ENCODE peak calls at places on chromosomes 1 and 21, in five cellular contexts. J, N, T, X and B are unnamed samples.

GRCh38 chr21:16870116-16870515 is 642.7 kb upstream of the CXADR start:
- DNase-seq in J (no peak), N (no peak), T (peak; percentile 5), X (no peak), B (peak; percentile 70)

GRCh38 chr1:47703161-47703825 is 265.4 kb downstream of the FOXD2 start:
- DNase-seq in J (no peak), N (no peak), T (no peak), X (no peak), B (no peak)

GRCh38 chr1:19644422-19644760 is 280 bp downstream of the NBL1 start:
- DNase-seq in J (no peak), N (no peak), T (no peak), X (no peak), B (peak; percentile 64)

GRCh38 chr1:92948071-92948470 is 13.2 kb downstream of the DIPK1A start:
- DNase-seq in J (no peak), N (no peak), T (no peak), X (no peak), B (no peak)

GRCh38 chr1:63103682-63104081 is 218.7 kb upstream of the FOXD3 start:
- DNase-seq in J (no peak), N (no peak), T (no peak), X (no peak), B (no peak)

GRCh38 chr1:67570473-67571143 is 114.4 kb upstream of the GADD45A start:
- DNase-seq in J (no peak), N (no peak), T (peak; percentile 97), X (no peak), B (peak; percentile 77)

GRCh38 chr21:26447932-26448331 is 125.2 kb downstream of the CYYR1 start:
- DNase-seq in J (no peak), N (no peak), T (no peak), X (no peak), B (no peak)

GRCh38 chr1:199931666-199932377 is 95.7 kb upstream of the NR5A2 start:
- DNase-seq in J (no peak), N (no peak), T (no peak), X (no peak), B (no peak)

GRCh38 chr1:30041741-30042437 is 681.5 kb downstream of the MATN1 start:
- DNase-seq in J (no peak), N (no peak), T (no peak), X (no peak), B (no peak)

GRCh38 chr1:156413310-156414246 is 44.6 kb downstream of the RHBG start:
- DNase-seq in J (no peak), N (no peak), T (no peak), X (no peak), B (no peak)

GRCh38 chr1:114195819-114196218 is 42.1 kb upstream of the SYT6 start:
- DNase-seq in J (no peak), N (no peak), T (no peak), X (no peak), B (no peak)

GRCh38 chr1:234521802-234522185 is 42.8 kb upstream of the TARBP1 start:
- DNase-seq in J (no peak), N (no peak), T (no peak), X (no peak), B (no peak)
- H3K4me1 ChIP-seq in J (peaks cover 81% of the 10 kb centered on the region), N (peaks cover 15% of the 10 kb centered on the region), T (peaks cover 15% of the 10 kb centered on the region), X (peaks cover 70% of the 10 kb centered on the region), B (peaks cover 30% of the 10 kb centered on the region)

DNA sequence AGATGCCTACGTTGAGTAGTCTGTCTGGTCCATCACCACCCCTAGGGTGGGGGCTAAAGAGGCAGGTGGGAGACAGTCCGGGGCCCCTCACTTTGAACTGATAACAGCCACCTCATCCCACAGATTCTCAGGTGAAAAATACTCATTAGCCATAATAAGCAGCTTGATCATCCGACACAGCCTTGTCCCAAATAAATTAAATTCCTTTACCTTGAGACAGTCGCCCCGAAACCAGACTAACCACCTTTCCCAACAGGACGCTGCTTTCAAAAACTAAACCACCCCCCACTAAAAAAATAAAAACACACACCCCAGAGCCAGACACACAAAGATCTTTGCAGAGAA is 103.3 kb downstream of the CASZ1 start:
- DNase-seq in J (no peak), N (no peak), T (no peak), X (no peak), B (no peak)
- H3K4me3 ChIP-seq in J (peak overlapping the region; percentile 79), N (peak overlapping the region; percentile 73), T (no peak overlapping the region), X (peak overlapping the region; percentile 77), B (no peak overlapping the region)

GRCh38 chr1:93967276-93967675 is 58.0 kb upstream of the GCLM start:
- DNase-seq in J (no peak), N (no peak), T (no peak), X (no peak), B (no peak)
- H3K4me1 ChIP-seq in J (peaks cover 8% of the 10 kb centered on the region), N (no peaks in the 10 kb centered on the region), T (peaks cover 8% of the 10 kb centered on the region), X (peaks cover 40% of the 10 kb centered on the region), B (peaks cover 18% of the 10 kb centered on the region)

DNA sequence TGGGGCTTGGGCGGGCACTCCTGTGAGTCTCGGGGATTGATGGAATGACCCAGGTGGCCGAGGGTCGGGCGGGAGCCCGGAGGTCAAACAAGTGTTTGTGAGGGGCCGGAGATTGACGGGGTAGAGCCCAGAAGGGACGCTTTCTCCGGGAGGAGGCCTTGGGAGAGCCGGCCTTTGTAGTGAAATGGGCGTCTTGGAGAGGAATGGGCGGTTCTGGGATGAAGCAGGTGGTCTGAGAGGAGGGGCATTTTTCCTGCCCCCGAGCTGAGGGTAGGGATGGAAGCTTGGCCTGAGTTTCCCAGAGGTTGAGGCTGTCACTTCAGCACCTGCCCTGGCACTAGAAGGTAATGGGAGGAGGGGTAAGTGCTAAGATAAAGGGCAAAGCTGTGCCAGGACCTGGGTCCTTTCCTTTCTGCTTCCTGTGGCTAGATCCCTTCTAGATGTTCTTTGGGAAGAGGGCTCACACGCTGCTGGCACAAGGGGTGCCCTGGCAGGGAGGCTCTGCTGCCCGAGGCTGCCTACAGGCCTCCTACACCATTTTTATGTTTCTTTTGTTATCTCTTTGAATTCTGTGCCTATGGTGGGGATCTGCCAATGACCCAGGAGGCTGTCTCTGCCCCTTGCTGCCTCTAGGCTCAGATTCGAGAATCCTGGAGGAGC is 56.1 kb downstream of the NDUFS5 start:
- DNase-seq in J (no peak), N (no peak), T (no peak), X (no peak), B (no peak)
- H3K4me3 ChIP-seq in J (peak overlapping the region; percentile 73), N (peak overlapping the region; percentile 40), T (no peak overlapping the region), X (peak overlapping the region; percentile 66), B (peak overlapping the region; percentile 85)

DNA sequence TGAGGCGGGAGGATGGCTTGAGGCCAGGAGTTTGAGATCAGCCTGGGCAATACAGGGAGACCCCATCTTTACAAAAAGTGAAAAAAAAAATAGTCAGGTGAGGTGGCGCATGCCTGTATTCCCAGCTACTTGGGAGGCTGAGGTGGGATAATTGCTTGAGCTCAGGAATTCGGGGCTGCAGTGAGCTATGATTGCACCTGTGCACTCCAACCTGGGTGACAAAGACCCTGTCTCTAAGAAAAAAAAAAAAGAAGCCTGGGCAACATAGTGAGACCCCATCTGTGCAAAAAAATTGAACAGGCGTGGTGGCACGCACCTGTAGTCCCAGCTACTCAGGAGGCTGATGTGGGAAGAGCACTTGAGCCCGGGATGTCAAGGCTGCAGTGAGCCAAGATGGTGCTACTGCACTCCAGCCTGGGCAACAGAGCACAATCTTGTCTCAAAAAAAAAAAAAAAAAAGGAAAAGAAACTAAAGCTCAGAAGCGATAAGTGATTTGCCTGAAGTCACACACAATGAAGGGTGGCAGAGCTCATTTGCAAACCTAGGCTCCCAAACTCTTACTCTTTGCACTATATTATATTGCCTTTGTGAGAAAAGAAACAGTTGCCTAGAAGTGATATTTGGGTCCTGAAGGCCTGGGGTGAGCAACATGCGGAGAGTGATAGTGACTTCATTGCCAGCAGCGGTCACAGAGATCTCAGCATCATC is 2.0 kb downstream of the CCDC24 start:
- DNase-seq in J (no peak), N (no peak), T (no peak), X (no peak), B (no peak)
- H3K4me1 ChIP-seq in J (peaks cover 20% of the 10 kb centered on the region), N (no peaks in the 10 kb centered on the region), T (peaks cover 7% of the 10 kb centered on the region), X (peaks cover 6% of the 10 kb centered on the region), B (peaks cover 7% of the 10 kb centered on the region)

DNA sequence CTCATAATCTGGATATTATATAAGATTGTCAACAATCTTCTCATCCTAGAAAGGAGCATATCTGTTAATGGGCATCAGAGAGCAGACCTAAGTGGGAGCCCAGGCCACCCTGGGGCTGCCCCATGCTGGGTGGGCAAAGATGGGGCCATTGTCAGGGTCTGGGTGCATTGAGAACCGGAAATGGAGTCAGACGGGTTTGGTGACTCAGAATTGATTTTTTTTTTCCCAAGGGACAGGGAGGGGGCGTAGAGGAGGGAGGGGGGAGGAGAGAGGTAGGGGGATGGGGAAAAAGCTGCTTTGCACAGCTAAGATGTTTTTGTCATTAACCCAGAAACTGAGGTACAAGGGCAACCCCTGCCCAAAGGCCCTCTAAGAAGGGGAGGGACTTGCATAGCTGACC is 1.3 kb downstream of the ATXN7L2 start:
- DNase-seq in J (no peak), N (no peak), T (no peak), X (no peak), B (no peak)
- H3K4me3 ChIP-seq in J (peak overlapping the region; percentile 79), N (no peak overlapping the region), T (peak overlapping the region; percentile 59), X (peak overlapping the region; percentile 85), B (peak overlapping the region; percentile 82)

DNA sequence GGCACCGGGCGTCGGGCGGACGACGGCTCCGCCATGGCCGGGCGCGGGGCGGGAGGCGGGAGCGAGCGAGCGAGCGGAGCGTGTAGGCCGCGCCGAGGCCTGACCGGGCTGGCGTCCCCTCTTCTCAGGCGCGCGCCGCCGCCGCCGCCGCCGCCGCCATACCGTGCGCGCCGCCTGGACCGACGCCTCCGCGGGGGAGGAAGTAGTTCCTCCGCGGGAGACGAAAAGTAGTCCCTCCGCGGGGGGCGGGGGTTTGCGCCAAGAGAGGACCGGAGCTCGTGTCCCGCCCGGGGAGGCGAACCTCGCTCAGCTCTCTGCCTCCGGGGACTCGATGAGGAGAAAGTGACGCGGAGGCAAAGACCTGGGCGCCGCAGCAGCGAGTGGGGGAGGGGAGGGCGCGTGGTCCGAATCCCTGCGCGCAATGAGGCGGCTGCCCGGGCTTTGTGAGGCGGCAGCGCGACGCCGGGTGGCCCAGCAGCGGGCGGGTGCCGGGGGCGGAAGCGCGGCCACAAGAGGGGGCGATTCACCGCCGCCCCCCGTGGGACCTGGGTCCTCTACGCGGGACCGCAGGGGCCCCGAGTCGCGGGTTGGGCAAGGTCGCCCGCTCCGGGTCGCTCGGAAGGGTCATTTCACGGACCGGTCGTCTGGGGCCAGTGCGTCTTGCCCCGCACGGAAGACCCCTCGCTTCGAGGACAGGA is at the start of gene BRWD1:
- DNase-seq in J (peak; percentile 87), N (peak; percentile 72), T (peak; percentile 81), X (peak; percentile 86), B (peak; percentile 93)
- H3K4me1 ChIP-seq in J (peaks cover 56% of the 10 kb centered on the region), N (peaks cover 8% of the 10 kb centered on the region), T (peaks cover 3% of the 10 kb centered on the region), X (peaks cover 22% of the 10 kb centered on the region), B (peaks cover 18% of the 10 kb centered on the region)

DNA sequence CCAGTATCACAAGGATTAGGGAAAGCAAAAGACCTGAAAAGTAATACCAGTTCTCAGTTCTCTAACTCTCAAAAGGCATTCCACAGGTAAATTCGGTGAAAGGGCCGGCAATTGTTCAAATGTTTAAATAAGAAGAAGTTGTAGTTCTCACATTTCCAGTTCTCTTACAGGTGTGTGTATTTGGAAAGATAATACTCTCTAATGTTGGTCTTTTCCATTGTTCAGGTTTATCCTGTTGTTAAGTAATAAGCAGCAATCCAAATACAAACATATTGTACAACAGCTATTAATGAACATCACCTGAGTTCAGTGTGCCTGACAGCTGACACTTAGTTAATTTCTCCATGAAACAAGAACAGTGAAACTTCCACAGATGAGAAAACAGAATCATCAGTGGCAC is 13.2 kb upstream of the PRKAB2 start:
- DNase-seq in J (no peak), N (no peak), T (no peak), X (no peak), B (no peak)
- H3K4me3 ChIP-seq in J (no peak overlapping the region), N (no peak overlapping the region), T (no peak overlapping the region), X (no peak overlapping the region), B (no peak overlapping the region)